ENCODE peak calls at places on chromosomes 13 and 19, in five cellular contexts. One of them, this sample, is unnamed.

GRCh38 chr19:17225051-17225450 is 975 bp upstream of the OCEL1 start:
- DNase-seq in substantia nigra: no peak
- DNase-seq in stimulated activated CD4-positive, alpha-beta T cell treated with anti-CD3 and anti-CD28 coated beads, Interleukin-4, amount 100 ng/mL, for 48 hours: no peak
- DNase-seq in dorsolateral prefrontal cortex: no peak
- DNase-seq in breast epithelium: no peak
- DNase-seq in this sample: no peak

GRCh38 chr13:67225252-67226159 is 4.6 kb downstream of the PCDH9 start:
- DNase-seq in substantia nigra: no peak
- DNase-seq in stimulated activated CD4-positive, alpha-beta T cell treated with anti-CD3 and anti-CD28 coated beads, Interleukin-4, amount 100 ng/mL, for 48 hours: no peak
- DNase-seq in dorsolateral prefrontal cortex: no peak
- DNase-seq in breast epithelium: no peak
- DNase-seq in this sample: no peak

GRCh38 chr19:50189326-50189725 is 14.1 kb upstream of the MYH14 start:
- DNase-seq in substantia nigra: no peak
- DNase-seq in stimulated activated CD4-positive, alpha-beta T cell treated with anti-CD3 and anti-CD28 coated beads, Interleukin-4, amount 100 ng/mL, for 48 hours: no peak
- DNase-seq in dorsolateral prefrontal cortex: no peak
- DNase-seq in breast epithelium: no peak
- DNase-seq in this sample: no peak

GRCh38 chr13:107322228-107322627 is 754.3 kb upstream of the ARGLU1 start:
- DNase-seq in substantia nigra: no peak
- DNase-seq in stimulated activated CD4-positive, alpha-beta T cell treated with anti-CD3 and anti-CD28 coated beads, Interleukin-4, amount 100 ng/mL, for 48 hours: no peak
- DNase-seq in dorsolateral prefrontal cortex: no peak
- DNase-seq in breast epithelium: no peak
- DNase-seq in this sample: no peak

GRCh38 chr19:47176627-47177090 is 46.0 kb downstream of the SAE1 start:
- DNase-seq in substantia nigra: no peak
- DNase-seq in stimulated activated CD4-positive, alpha-beta T cell treated with anti-CD3 and anti-CD28 coated beads, Interleukin-4, amount 100 ng/mL, for 48 hours: peak
- DNase-seq in dorsolateral prefrontal cortex: no peak
- DNase-seq in breast epithelium: no peak
- DNase-seq in this sample: no peak

GRCh38 chr19:51421229-51422052 is 4.0 kb upstream of the SIGLEC10 start:
- DNase-seq in substantia nigra: no peak
- DNase-seq in stimulated activated CD4-positive, alpha-beta T cell treated with anti-CD3 and anti-CD28 coated beads, Interleukin-4, amount 100 ng/mL, for 48 hours: no peak
- DNase-seq in dorsolateral prefrontal cortex: no peak
- DNase-seq in breast epithelium: no peak
- DNase-seq in this sample: no peak

GRCh38 chr19:21256722-21257121 is 72.5 kb downstream of the ZNF708 start:
- DNase-seq in substantia nigra: no peak
- DNase-seq in stimulated activated CD4-positive, alpha-beta T cell treated with anti-CD3 and anti-CD28 coated beads, Interleukin-4, amount 100 ng/mL, for 48 hours: no peak
- DNase-seq in dorsolateral prefrontal cortex: no peak
- DNase-seq in breast epithelium: no peak
- DNase-seq in this sample: no peak

GRCh38 chr13:27186295-27186694 is 14.7 kb upstream of the USP12 start:
- DNase-seq in substantia nigra: no peak
- DNase-seq in stimulated activated CD4-positive, alpha-beta T cell treated with anti-CD3 and anti-CD28 coated beads, Interleukin-4, amount 100 ng/mL, for 48 hours: no peak
- DNase-seq in dorsolateral prefrontal cortex: no peak
- DNase-seq in breast epithelium: no peak
- DNase-seq in this sample: no peak

GRCh38 chr13:114162533-114162922 is 16.5 kb upstream of the CFAP97D2 start:
- DNase-seq in substantia nigra: no peak
- DNase-seq in stimulated activated CD4-positive, alpha-beta T cell treated with anti-CD3 and anti-CD28 coated beads, Interleukin-4, amount 100 ng/mL, for 48 hours: no peak
- DNase-seq in dorsolateral prefrontal cortex: peak
- DNase-seq in breast epithelium: no peak
- DNase-seq in this sample: no peak

GRCh38 chr13:111323950-111324651 is 3.7 kb downstream of the TEX29 start:
- DNase-seq in substantia nigra: no peak
- DNase-seq in stimulated activated CD4-positive, alpha-beta T cell treated with anti-CD3 and anti-CD28 coated beads, Interleukin-4, amount 100 ng/mL, for 48 hours: no peak
- DNase-seq in dorsolateral prefrontal cortex: no peak
- DNase-seq in breast epithelium: no peak
- DNase-seq in this sample: no peak

GRCh38 chr19:35318679-35319448 is 10.1 kb upstream of the CD22 start:
- DNase-seq in substantia nigra: peak
- DNase-seq in stimulated activated CD4-positive, alpha-beta T cell treated with anti-CD3 and anti-CD28 coated beads, Interleukin-4, amount 100 ng/mL, for 48 hours: no peak
- DNase-seq in dorsolateral prefrontal cortex: peak
- DNase-seq in breast epithelium: peak
- DNase-seq in this sample: peak

GRCh38 chr19:50415661-50416033 is 3.1 kb upstream of the SPIB start:
- DNase-seq in substantia nigra: no peak
- DNase-seq in stimulated activated CD4-positive, alpha-beta T cell treated with anti-CD3 and anti-CD28 coated beads, Interleukin-4, amount 100 ng/mL, for 48 hours: no peak
- DNase-seq in dorsolateral prefrontal cortex: no peak
- DNase-seq in breast epithelium: no peak
- DNase-seq in this sample: no peak

GRCh38 chr13:111967572-111968201 is 99.3 kb upstream of the SOX1 start:
- DNase-seq in substantia nigra: peak
- DNase-seq in stimulated activated CD4-positive, alpha-beta T cell treated with anti-CD3 and anti-CD28 coated beads, Interleukin-4, amount 100 ng/mL, for 48 hours: no peak
- DNase-seq in dorsolateral prefrontal cortex: no peak
- DNase-seq in breast epithelium: no peak
- DNase-seq in this sample: peak

GRCh38 chr19:18020212-18021067 is 12.5 kb downstream of the ARRDC2 start:
- DNase-seq in substantia nigra: peak
- DNase-seq in stimulated activated CD4-positive, alpha-beta T cell treated with anti-CD3 and anti-CD28 coated beads, Interleukin-4, amount 100 ng/mL, for 48 hours: no peak
- DNase-seq in dorsolateral prefrontal cortex: peak
- DNase-seq in breast epithelium: peak
- DNase-seq in this sample: peak

GRCh38 chr13:33101835-33102234 is 85.6 kb downstream of the KL start:
- DNase-seq in substantia nigra: no peak
- DNase-seq in stimulated activated CD4-positive, alpha-beta T cell treated with anti-CD3 and anti-CD28 coated beads, Interleukin-4, amount 100 ng/mL, for 48 hours: no peak
- DNase-seq in dorsolateral prefrontal cortex: no peak
- DNase-seq in breast epithelium: no peak
- DNase-seq in this sample: no peak

GRCh38 chr13:82341116-82341515 is 1541.2 kb downstream of the SLITRK1 start:
- DNase-seq in substantia nigra: no peak
- DNase-seq in stimulated activated CD4-positive, alpha-beta T cell treated with anti-CD3 and anti-CD28 coated beads, Interleukin-4, amount 100 ng/mL, for 48 hours: no peak
- DNase-seq in dorsolateral prefrontal cortex: no peak
- DNase-seq in breast epithelium: no peak
- DNase-seq in this sample: no peak

GRCh38 chr13:66353664-66354063 is 876.5 kb downstream of the PCDH9 start:
- DNase-seq in substantia nigra: no peak
- DNase-seq in stimulated activated CD4-positive, alpha-beta T cell treated with anti-CD3 and anti-CD28 coated beads, Interleukin-4, amount 100 ng/mL, for 48 hours: no peak
- DNase-seq in dorsolateral prefrontal cortex: no peak
- DNase-seq in breast epithelium: no peak
- DNase-seq in this sample: no peak

GRCh38 chr13:77779461-77780272 is 82.2 kb downstream of the SLAIN1 start:
- DNase-seq in substantia nigra: no peak
- DNase-seq in stimulated activated CD4-positive, alpha-beta T cell treated with anti-CD3 and anti-CD28 coated beads, Interleukin-4, amount 100 ng/mL, for 48 hours: no peak
- DNase-seq in dorsolateral prefrontal cortex: no peak
- DNase-seq in breast epithelium: no peak
- DNase-seq in this sample: no peak

GRCh38 chr19:3046621-3047306 is 15.5 kb downstream of the TLE5 start:
- DNase-seq in substantia nigra: no peak
- DNase-seq in stimulated activated CD4-positive, alpha-beta T cell treated with anti-CD3 and anti-CD28 coated beads, Interleukin-4, amount 100 ng/mL, for 48 hours: no peak
- DNase-seq in dorsolateral prefrontal cortex: no peak
- DNase-seq in breast epithelium: no peak
- DNase-seq in this sample: no peak

GRCh38 chr13:24212254-24212653 is 51.7 kb downstream of the SPATA13 start:
- DNase-seq in substantia nigra: no peak
- DNase-seq in stimulated activated CD4-positive, alpha-beta T cell treated with anti-CD3 and anti-CD28 coated beads, Interleukin-4, amount 100 ng/mL, for 48 hours: no peak
- DNase-seq in dorsolateral prefrontal cortex: no peak
- DNase-seq in breast epithelium: no peak
- DNase-seq in this sample: no peak

GRCh38 chr19:35031072-35031881 is 1.0 kb downstream of the SCN1B start:
- DNase-seq in substantia nigra: no peak
- DNase-seq in stimulated activated CD4-positive, alpha-beta T cell treated with anti-CD3 and anti-CD28 coated beads, Interleukin-4, amount 100 ng/mL, for 48 hours: no peak
- DNase-seq in dorsolateral prefrontal cortex: peak
- DNase-seq in breast epithelium: no peak
- DNase-seq in this sample: peak

GRCh38 chr19:58544591-58545285 is 874 bp downstream of the TRIM28 start:
- DNase-seq in substantia nigra: no peak
- DNase-seq in stimulated activated CD4-positive, alpha-beta T cell treated with anti-CD3 and anti-CD28 coated beads, Interleukin-4, amount 100 ng/mL, for 48 hours: peak
- DNase-seq in dorsolateral prefrontal cortex: peak
- DNase-seq in breast epithelium: no peak
- DNase-seq in this sample: no peak

GRCh38 chr13:35672611-35673010 is 196.1 kb upstream of the MAB21L1 start:
- DNase-seq in substantia nigra: no peak
- DNase-seq in stimulated activated CD4-positive, alpha-beta T cell treated with anti-CD3 and anti-CD28 coated beads, Interleukin-4, amount 100 ng/mL, for 48 hours: no peak
- DNase-seq in dorsolateral prefrontal cortex: no peak
- DNase-seq in breast epithelium: no peak
- DNase-seq in this sample: no peak

GRCh38 chr13:111912453-111912866 is 154.5 kb upstream of the SOX1 start:
- DNase-seq in substantia nigra: no peak
- DNase-seq in stimulated activated CD4-positive, alpha-beta T cell treated with anti-CD3 and anti-CD28 coated beads, Interleukin-4, amount 100 ng/mL, for 48 hours: no peak
- DNase-seq in dorsolateral prefrontal cortex: no peak
- DNase-seq in breast epithelium: no peak
- DNase-seq in this sample: no peak

GRCh38 chr19:50514346-50515167 is 844 bp upstream of the ASPDH start:
- DNase-seq in substantia nigra: peak
- DNase-seq in stimulated activated CD4-positive, alpha-beta T cell treated with anti-CD3 and anti-CD28 coated beads, Interleukin-4, amount 100 ng/mL, for 48 hours: no peak
- DNase-seq in dorsolateral prefrontal cortex: peak
- DNase-seq in breast epithelium: no peak
- DNase-seq in this sample: peak

GRCh38 chr13:32881792-32882175 is 134.4 kb upstream of the KL start:
- DNase-seq in substantia nigra: no peak
- DNase-seq in stimulated activated CD4-positive, alpha-beta T cell treated with anti-CD3 and anti-CD28 coated beads, Interleukin-4, amount 100 ng/mL, for 48 hours: no peak
- DNase-seq in dorsolateral prefrontal cortex: no peak
- DNase-seq in breast epithelium: no peak
- DNase-seq in this sample: no peak

GRCh38 chr13:108950333-108951010 is 321.1 kb downstream of the MYO16 start:
- DNase-seq in substantia nigra: no peak
- DNase-seq in stimulated activated CD4-positive, alpha-beta T cell treated with anti-CD3 and anti-CD28 coated beads, Interleukin-4, amount 100 ng/mL, for 48 hours: no peak
- DNase-seq in dorsolateral prefrontal cortex: no peak
- DNase-seq in breast epithelium: no peak
- DNase-seq in this sample: no peak

GRCh38 chr13:41563501-41564001 is 106.2 kb downstream of the RGCC start:
- DNase-seq in substantia nigra: no peak
- DNase-seq in stimulated activated CD4-positive, alpha-beta T cell treated with anti-CD3 and anti-CD28 coated beads, Interleukin-4, amount 100 ng/mL, for 48 hours: no peak
- DNase-seq in dorsolateral prefrontal cortex: no peak
- DNase-seq in breast epithelium: no peak
- DNase-seq in this sample: no peak

GRCh38 chr19:52138614-52139290 is 986 bp downstream of the ZNF616 start:
- DNase-seq in substantia nigra: no peak
- DNase-seq in stimulated activated CD4-positive, alpha-beta T cell treated with anti-CD3 and anti-CD28 coated beads, Interleukin-4, amount 100 ng/mL, for 48 hours: peak
- DNase-seq in dorsolateral prefrontal cortex: peak
- DNase-seq in breast epithelium: no peak
- DNase-seq in this sample: peak

GRCh38 chr19:13012690-13013608 is 17.7 kb downstream of the NFIX start:
- DNase-seq in substantia nigra: no peak
- DNase-seq in stimulated activated CD4-positive, alpha-beta T cell treated with anti-CD3 and anti-CD28 coated beads, Interleukin-4, amount 100 ng/mL, for 48 hours: no peak
- DNase-seq in dorsolateral prefrontal cortex: peak
- DNase-seq in breast epithelium: no peak
- DNase-seq in this sample: no peak

GRCh38 chr13:113207890-113208423 is 512 bp downstream of the PCID2 start:
- DNase-seq in substantia nigra: no peak
- DNase-seq in stimulated activated CD4-positive, alpha-beta T cell treated with anti-CD3 and anti-CD28 coated beads, Interleukin-4, amount 100 ng/mL, for 48 hours: no peak
- DNase-seq in dorsolateral prefrontal cortex: no peak
- DNase-seq in breast epithelium: no peak
- DNase-seq in this sample: no peak

GRCh38 chr19:14494910-14495677 is 833 bp downstream of the GIPC1 start:
- DNase-seq in substantia nigra: no peak
- DNase-seq in stimulated activated CD4-positive, alpha-beta T cell treated with anti-CD3 and anti-CD28 coated beads, Interleukin-4, amount 100 ng/mL, for 48 hours: no peak
- DNase-seq in dorsolateral prefrontal cortex: no peak
- DNase-seq in breast epithelium: no peak
- DNase-seq in this sample: no peak

GRCh38 chr19:41912899-41913475 is 15.3 kb downstream of the ERFL start:
- DNase-seq in substantia nigra: no peak
- DNase-seq in stimulated activated CD4-positive, alpha-beta T cell treated with anti-CD3 and anti-CD28 coated beads, Interleukin-4, amount 100 ng/mL, for 48 hours: no peak
- DNase-seq in dorsolateral prefrontal cortex: no peak
- DNase-seq in breast epithelium: no peak
- DNase-seq in this sample: no peak

GRCh38 chr19:16548956-16549355 is 6.7 kb upstream of the CHERP start:
- DNase-seq in substantia nigra: no peak
- DNase-seq in stimulated activated CD4-positive, alpha-beta T cell treated with anti-CD3 and anti-CD28 coated beads, Interleukin-4, amount 100 ng/mL, for 48 hours: no peak
- DNase-seq in dorsolateral prefrontal cortex: no peak
- DNase-seq in breast epithelium: no peak
- DNase-seq in this sample: no peak

GRCh38 chr13:48400820-48401219 is 12.1 kb downstream of the LPAR6 start:
- DNase-seq in substantia nigra: no peak
- DNase-seq in stimulated activated CD4-positive, alpha-beta T cell treated with anti-CD3 and anti-CD28 coated beads, Interleukin-4, amount 100 ng/mL, for 48 hours: no peak
- DNase-seq in dorsolateral prefrontal cortex: no peak
- DNase-seq in breast epithelium: no peak
- DNase-seq in this sample: no peak

GRCh38 chr13:91722267-91722884 is 324.0 kb downstream of the GPC5 start:
- DNase-seq in substantia nigra: no peak
- DNase-seq in stimulated activated CD4-positive, alpha-beta T cell treated with anti-CD3 and anti-CD28 coated beads, Interleukin-4, amount 100 ng/mL, for 48 hours: no peak
- DNase-seq in dorsolateral prefrontal cortex: no peak
- DNase-seq in breast epithelium: no peak
- DNase-seq in this sample: no peak

GRCh38 chr13:34847751-34848150 is 94.3 kb upstream of the NBEA start:
- DNase-seq in substantia nigra: no peak
- DNase-seq in stimulated activated CD4-positive, alpha-beta T cell treated with anti-CD3 and anti-CD28 coated beads, Interleukin-4, amount 100 ng/mL, for 48 hours: no peak
- DNase-seq in dorsolateral prefrontal cortex: no peak
- DNase-seq in breast epithelium: no peak
- DNase-seq in this sample: no peak

GRCh38 chr13:112880221-112880641 is 88.8 kb upstream of the MCF2L start:
- DNase-seq in substantia nigra: no peak
- DNase-seq in stimulated activated CD4-positive, alpha-beta T cell treated with anti-CD3 and anti-CD28 coated beads, Interleukin-4, amount 100 ng/mL, for 48 hours: no peak
- DNase-seq in dorsolateral prefrontal cortex: peak
- DNase-seq in breast epithelium: no peak
- DNase-seq in this sample: no peak

This sample was measured in caudate nucleus.